ENCODE peak calls at places on chromosomes 5 and 9, in four cellular contexts. Q is AG10803, A is WERI-Rb-1, J is esophagus squamous epithelium. I is an unnamed sample.

GRCh38 chr9:87527211-87527916 is 29.7 kb downstream of the DAPK1 start:
- DNase-seq in Q (no peak), A (no peak), J (no peak), I (no peak)

GRCh38 chr5:159412284-159413046 is 82.2 kb upstream of the IL12B start:
- DNase-seq in Q (no peak), A (no peak), J (no peak), I (no peak)

GRCh38 chr5:88689662-88690351 is 193.2 kb downstream of the MEF2C start:
- DNase-seq in Q (no peak), A (no peak), J (no peak), I (no peak)

GRCh38 chr9:72041775-72042194 is 18.6 kb downstream of the C9orf57 start:
- DNase-seq in Q (peak), A (no peak), J (no peak), I (no peak)

GRCh38 chr5:38731461-38731860 is 114.4 kb upstream of the OSMR start:
- DNase-seq in Q (no peak), A (no peak), J (no peak), I (no peak)

GRCh38 chr5:174323878-174324281 is 278.4 kb downstream of the NSG2 start:
- DNase-seq in Q (peak), A (peak), J (no peak), I (peak)

GRCh38 chr9:108049026-108049591 is 559.5 kb upstream of the KLF4 start:
- DNase-seq in Q (peak), A (no peak), J (no peak), I (no peak)

GRCh38 chr5:141869514-141869913 is 8.7 kb downstream of the PCDH1 start:
- DNase-seq in Q (no peak), A (no peak), J (no peak), I (no peak)

GRCh38 chr9:75200892-75201470 is 112.7 kb downstream of the OSTF1 start:
- DNase-seq in Q (peak), A (no peak), J (no peak), I (peak)

GRCh38 chr9:92650839-92651621 is 18.9 kb downstream of the IPPK start:
- DNase-seq in Q (peak), A (no peak), J (no peak), I (no peak)

GRCh38 chr5:73201547-73202513 is 28.8 kb downstream of the TMEM174 start:
- DNase-seq in Q (peak), A (peak), J (no peak), I (peak)

GRCh38 chr5:119267958-119268386 is 87.8 kb upstream of the TNFAIP8 start:
- DNase-seq in Q (peak), A (peak), J (peak), I (peak)

GRCh38 chr9:131029574-131029952 is 20.6 kb downstream of the LAMC3 start:
- DNase-seq in Q (no peak), A (no peak), J (no peak), I (no peak)

GRCh38 chr5:146647656-146648199 is 131.7 kb upstream of the GPR151 start:
- DNase-seq in Q (no peak), A (no peak), J (no peak), I (no peak)

GRCh38 chr9:83410701-83411100 is 127.5 kb downstream of the FRMD3 start:
- DNase-seq in Q (no peak), A (no peak), J (no peak), I (no peak)

GRCh38 chr5:3352711-3353110 is 242.9 kb upstream of the IRX1 start:
- DNase-seq in Q (no peak), A (no peak), J (no peak), I (no peak)

GRCh38 chr9:130426467-130426773 is 18.3 kb upstream of the ASS1 start:
- DNase-seq in Q (no peak), A (no peak), J (no peak), I (no peak)

GRCh38 chr5:135448796-135449507 is 1.8 kb upstream of the DCANP1 start:
- DNase-seq in Q (peak), A (no peak), J (no peak), I (no peak)

GRCh38 chr9:88534456-88535225 is at the start of gene NXNL2:
- DNase-seq in Q (peak), A (peak), J (no peak), I (peak)

GRCh38 chr5:149745212-149745943 is 15.3 kb downstream of the PPARGC1B start:
- DNase-seq in Q (no peak), A (no peak), J (no peak), I (no peak)

GRCh38 chr5:108867661-108868060 is 120.0 kb downstream of the FER start:
- DNase-seq in Q (no peak), A (no peak), J (no peak), I (no peak)

GRCh38 chr9:87585456-87585855 is 87.8 kb downstream of the DAPK1 start:
- DNase-seq in Q (no peak), A (no peak), J (no peak), I (no peak)

GRCh38 chr5:37664551-37664950 is 175.3 kb downstream of the GDNF start:
- DNase-seq in Q (no peak), A (no peak), J (no peak), I (no peak)

GRCh38 chr9:127927457-127928231 is 2.9 kb downstream of the PIP5KL1 start:
- DNase-seq in Q (no peak), A (no peak), J (no peak), I (no peak)

GRCh38 chr5:179276838-179277395 is 68.3 kb downstream of the ADAMTS2 start:
- DNase-seq in Q (no peak), A (no peak), J (no peak), I (no peak)

GRCh38 chr5:10825897-10826644 is 65.0 kb upstream of the DAP start:
- DNase-seq in Q (no peak), A (no peak), J (no peak), I (no peak)

GRCh38 chr5:126384985-126385384 is 38.2 kb upstream of the GRAMD2B start:
- DNase-seq in Q (peak), A (no peak), J (no peak), I (no peak)

GRCh38 chr9:92947268-92948031 is at the start of gene FGD3:
- DNase-seq in Q (no peak), A (peak), J (no peak), I (peak)

GRCh38 chr9:133713960-133714495 is 24.1 kb downstream of the SARDH start:
- DNase-seq in Q (no peak), A (no peak), J (no peak), I (no peak)

GRCh38 chr5:16866220-16866619 is 69.9 kb downstream of the MYO10 start:
- DNase-seq in Q (no peak), A (no peak), J (no peak), I (no peak)

GRCh38 chr5:9453480-9454011 is 92.3 kb downstream of the SEMA5A start:
- DNase-seq in Q (no peak), A (no peak), J (no peak), I (no peak)

GRCh38 chr5:110333384-110333783 is 393.1 kb downstream of the TMEM232 start:
- DNase-seq in Q (no peak), A (peak), J (no peak), I (no peak)

GRCh38 chr5:41637869-41638268 is 127.5 kb upstream of the PLCXD3 start:
- DNase-seq in Q (no peak), A (no peak), J (no peak), I (no peak)

GRCh38 chr9:119941081-119941480 is 571.8 kb upstream of the BRINP1 start:
- DNase-seq in Q (peak), A (no peak), J (no peak), I (no peak)

GRCh38 chr9:129623331-129623730 is 2.4 kb upstream of the C9orf50 start:
- DNase-seq in Q (peak), A (no peak), J (no peak), I (no peak)

GRCh38 chr5:78509884-78510769 is 138.4 kb downstream of the LHFPL2 start:
- DNase-seq in Q (no peak), A (no peak), J (no peak), I (peak)
- TF ChIP-seq CTCF in Q (peak), A (no peak), J (no peak), I (no peak)

GRCh38 chr9:19630762-19631161 is 158.1 kb downstream of the SLC24A2 start:
- DNase-seq in Q (no peak), A (no peak), J (no peak), I (no peak)
- TF ChIP-seq CTCF in Q (no peak), A (no peak), J (no peak), I (no peak)

GRCh38 chr9:27573699-27574265 is 501 bp upstream of the C9orf72 start:
- DNase-seq in Q (peak), A (peak), J (peak), I (peak)
- TF ChIP-seq CTCF in Q (no peak), A (no peak), J (no peak), I (no peak)

GRCh38 chr5:123157797-123158528 is 68.9 kb downstream of the PRDM6 start:
- DNase-seq in Q (peak), A (no peak), J (no peak), I (no peak)
- TF ChIP-seq CTCF in Q (peak), A (no peak), J (no peak), I (no peak)